ENCODE peak calls at places on chromosomes 3 and 15, in eight cellular contexts. X is CD4-positive, alpha-beta T cell; W is neural progenitor cell; R is spleen; O is heart left ventricle; G is breast epithelium; F is tibial nerve; J is thoracic aorta. M is an unnamed sample.

GRCh38 chr15:91942676-91943417 is 89.3 kb downstream of the SLCO3A1 start:
- DNase-seq in G (peak; percentile 93), J (peak; percentile 66), F (peak; percentile 70), W (no peak), R (no peak), O (peak; percentile 87), X (peak; percentile 12), M (no peak)

GRCh38 chr3:139123377-139124095 is 78.8 kb upstream of the PRR23C start:
- DNase-seq in O (no peak), G (no peak), R (no peak), X (no peak), W (no peak), F (no peak), J (no peak), M (no peak)

GRCh38 chr15:82159922-82160321 is 102.6 kb downstream of the EFL1 start:
- DNase-seq in R (no peak), X (no peak), W (peak; percentile 5), G (no peak), F (no peak), J (no peak), O (no peak), M (no peak)

GRCh38 chr3:160050019-160050418 is 61.4 kb downstream of the IL12A start:
- DNase-seq in X (no peak), G (no peak), J (no peak), R (no peak), W (no peak), F (no peak), O (no peak), M (no peak)

GRCh38 chr3:134030382-134030753 is 643 bp upstream of the SLCO2A1 start:
- DNase-seq in J (no peak), O (no peak), F (no peak), G (peak; percentile 37), W (peak; percentile 16), R (no peak), X (no peak), M (no peak)

GRCh38 chr3:186359078-186359477 is 3.0 kb downstream of the DGKG start:
- DNase-seq in W (no peak), O (no peak), J (no peak), F (no peak), G (no peak), R (no peak), X (no peak), M (no peak)

GRCh38 chr15:64024172-64025050 is 21.9 kb downstream of the DAPK2 start:
- DNase-seq in G (no peak), X (no peak), F (no peak), J (no peak), R (no peak), W (no peak), O (no peak), M (no peak)

GRCh38 chr3:186506191-186506739 is 37.9 kb downstream of the CRYGS start:
- DNase-seq in O (no peak), J (no peak), G (no peak), R (no peak), F (no peak), X (no peak), W (no peak), M (no peak)

GRCh38 chr3:129645291-129645690 is 38.8 kb upstream of the PLXND1 start:
- DNase-seq in X (no peak), W (no peak), G (no peak), O (no peak), J (no peak), F (no peak), R (no peak), M (no peak)

GRCh38 chr3:14265246-14265962 is 86.8 kb downstream of the LSM3 start:
- DNase-seq in R (peak; percentile 47), F (no peak), G (no peak), O (no peak), X (no peak), J (no peak), W (no peak), M (no peak)

GRCh38 chr3:49120096-49120437 is 556 bp downstream of the USP19 start:
- DNase-seq in R (no peak), X (no peak), F (no peak), J (no peak), O (no peak), G (no peak), W (no peak), M (no peak)

GRCh38 chr15:80568298-80568697 is 126.8 kb upstream of the ABHD17C start:
- DNase-seq in R (no peak), O (no peak), G (no peak), F (no peak), J (no peak), X (no peak), W (no peak), M (no peak)

GRCh38 chr3:79767953-79768282 is at the start of gene ROBO1:
- DNase-seq in W (peak; percentile 53), J (no peak), F (no peak), O (no peak), R (no peak), G (no peak), X (no peak), M (no peak)

GRCh38 chr15:77864211-77865105 is 213.1 kb downstream of the TBC1D2B start:
- DNase-seq in J (no peak), X (no peak), R (peak; percentile 65), G (no peak), W (no peak), F (no peak), O (no peak), M (no peak)

GRCh38 chr15:101124731-101125558 is 126.9 kb downstream of the CHSY1 start:
- DNase-seq in O (no peak), R (peak; percentile 74), J (no peak), G (no peak), W (no peak), X (no peak), F (no peak), M (no peak)

GRCh38 chr3:7695067-7695466 is 806.6 kb upstream of the LMCD1 start:
- DNase-seq in O (no peak), X (no peak), J (no peak), R (no peak), G (no peak), W (no peak), F (no peak), M (no peak)

GRCh38 chr15:37102315-37103021 is 2.1 kb upstream of the MEIS2 start:
- DNase-seq in G (no peak), W (peak; percentile 76), J (no peak), F (no peak), R (peak; percentile 49), O (no peak), X (no peak), M (no peak)

DNA sequence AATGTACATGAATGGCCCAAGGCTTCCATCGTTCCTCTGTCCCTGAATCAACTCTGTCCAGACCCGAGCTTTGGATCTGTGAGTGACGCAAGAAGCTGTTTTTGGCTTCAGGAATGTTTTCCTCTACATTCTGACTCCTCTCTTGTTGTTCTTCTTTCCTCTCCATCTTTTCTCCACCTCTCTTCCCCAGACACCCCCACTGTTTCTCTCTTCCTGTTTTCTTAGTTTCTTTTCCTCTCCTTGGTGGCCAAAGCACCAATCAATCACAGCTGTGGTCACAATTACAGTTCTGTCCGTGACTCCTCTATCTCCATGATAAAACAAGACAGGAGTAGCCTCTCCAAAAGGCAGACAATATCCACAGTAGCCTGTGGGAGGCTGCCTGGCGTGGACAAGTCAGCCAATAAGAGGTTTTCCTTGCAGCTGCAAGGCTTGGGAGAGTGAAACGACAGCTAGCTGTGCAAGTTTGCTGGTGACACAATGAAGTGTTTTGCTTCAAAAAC is 4.9 kb upstream of the TMEM212 start:
- DNase-seq in X (no peak), R (no peak), W (peak; percentile 31), J (no peak), G (peak; percentile 57), O (peak; percentile 65), F (peak; percentile 31), M (no peak)
- H3K27ac ChIP-seq in X (no peak overlapping the region), R (peak overlapping the region; percentile 33), W (no peak overlapping the region), J (peak overlapping the region; percentile 53), G (peak overlapping the region; percentile 79), O (peak overlapping the region; percentile 83), F (peak overlapping the region; percentile 71), M (no peak overlapping the region)

DNA sequence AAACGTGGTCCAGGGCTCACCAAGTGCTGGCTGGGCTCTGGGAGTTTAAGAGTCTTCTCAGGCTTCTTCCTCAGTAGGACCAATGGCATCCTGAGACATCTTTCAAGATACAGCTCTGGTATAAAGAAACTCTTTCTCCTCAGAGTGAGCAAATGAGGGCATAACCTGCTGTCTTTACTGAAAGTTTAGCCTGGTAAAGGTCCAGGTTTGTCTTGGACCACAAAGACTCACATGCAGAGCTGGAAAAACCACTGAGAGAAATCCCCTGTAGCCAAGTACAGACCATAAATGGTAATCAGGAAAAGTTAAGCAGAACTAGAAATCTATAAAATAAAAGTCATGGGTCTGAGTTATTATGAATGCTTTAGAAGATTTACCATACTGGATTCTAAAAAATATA is 23.1 kb downstream of the CD47 start:
- DNase-seq in R (no peak), G (no peak), F (no peak), O (no peak), J (no peak), W (no peak), X (no peak), M (no peak)
- H3K27ac ChIP-seq in R (no peak overlapping the region), G (peak overlapping the region; percentile 56), F (no peak overlapping the region), O (no peak overlapping the region), J (peak overlapping the region; percentile 10), W (no peak overlapping the region), X (no peak overlapping the region), M (no peak overlapping the region)

GRCh38 chr15:67154249-67154648 is 88.8 kb downstream of the SMAD3 start:
- DNase-seq in G (no peak), F (no peak), W (no peak), R (no peak), X (no peak), J (no peak), O (no peak), M (no peak)

GRCh38 chr15:67157779-67158366 is 92.5 kb downstream of the SMAD3 start:
- DNase-seq in F (no peak), W (no peak), G (no peak), O (no peak), R (no peak), J (no peak), X (no peak), M (no peak)

GRCh38 chr15:67156834-67157233 is 91.4 kb downstream of the SMAD3 start:
- DNase-seq in R (no peak), W (no peak), X (no peak), J (no peak), F (no peak), G (no peak), O (no peak), M (no peak)

GRCh38 chr15:67158367-67158766 is 93.0 kb downstream of the SMAD3 start:
- DNase-seq in O (no peak), G (no peak), J (no peak), R (no peak), F (no peak), W (no peak), X (no peak), M (no peak)

DNA sequence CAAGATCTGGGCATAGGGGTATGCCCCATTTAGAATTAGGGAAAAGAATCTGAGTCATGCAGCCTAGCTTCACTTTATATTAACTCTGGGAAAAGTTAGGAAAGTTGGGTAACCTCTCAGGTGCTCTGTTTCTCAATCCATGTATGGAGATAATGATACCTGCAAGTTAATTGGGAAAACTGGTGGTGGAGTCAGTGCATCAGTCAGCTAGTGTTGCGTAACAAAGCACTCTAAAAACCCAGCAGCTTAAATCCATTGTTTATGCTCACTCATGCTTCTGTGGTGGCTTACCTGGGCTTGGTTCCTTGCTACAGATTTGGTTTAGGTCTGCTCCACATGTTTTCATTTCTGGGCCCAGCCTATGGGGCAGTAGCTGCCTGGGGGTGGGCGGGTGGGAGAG is 91.0 kb downstream of the SMAD3 start:
- DNase-seq in W (no peak), F (no peak), O (no peak), X (no peak), G (no peak), J (no peak), R (no peak), M (no peak)
- H3K27ac ChIP-seq in W (no peak overlapping the region), F (no peak overlapping the region), O (no peak overlapping the region), X (no peak overlapping the region), G (no peak overlapping the region), J (no peak overlapping the region), R (no peak overlapping the region), M (no peak overlapping the region)

GRCh38 chr3:56744016-56744415 is 57.7 kb downstream of the ARHGEF3 start:
- DNase-seq in W (no peak), O (no peak), J (no peak), F (no peak), G (no peak), R (no peak), X (no peak), M (no peak)
- H3K27ac ChIP-seq in W (no peak overlapping the region), O (no peak overlapping the region), J (no peak overlapping the region), F (no peak overlapping the region), G (no peak overlapping the region), R (no peak overlapping the region), X (no peak overlapping the region), M (peak overlapping the region; percentile 35)